ENCODE peak calls at places on chromosomes 11 and 22, in eight cellular contexts. X is esophagus squamous epithelium; S is neuronal stem cell; F is CD4-positive, CD25-positive, alpha-beta regulatory T cell; Z is A549; N is H9; A is thoracic aorta; I is heart right ventricle. C is an unnamed sample.

GRCh38 chr11:119663279-119663678 is 65.7 kb downstream of the NECTIN1 start:
- DNase-seq in F (no peak), A (no peak), N (no peak), S (no peak), Z (no peak), X (no peak), I (no peak), C (no peak)

GRCh38 chr11:86473991-86474833 is 99.5 kb downstream of the CCDC81 start:
- DNase-seq in Z (peak; percentile 14), A (no peak), I (peak; percentile 70), N (no peak), S (no peak), X (no peak), F (no peak), C (peak; percentile 38)

GRCh38 chr11:93653566-93653965 is 7.9 kb upstream of the CEP295 start:
- DNase-seq in Z (no peak), A (no peak), X (no peak), F (no peak), S (no peak), I (no peak), N (no peak), C (no peak)

GRCh38 chr22:49535527-49536125 is 292.0 kb downstream of the BRD1 start:
- DNase-seq in N (no peak), I (no peak), X (no peak), S (no peak), Z (no peak), F (no peak), A (no peak), C (no peak)

GRCh38 chr11:34960277-34960676 is 43.9 kb downstream of the PDHX start:
- DNase-seq in A (no peak), Z (no peak), N (no peak), X (no peak), F (no peak), S (no peak), I (peak; percentile 12), C (no peak)

GRCh38 chr11:87809256-87809655 is 366.0 kb downstream of the RAB38 start:
- DNase-seq in F (no peak), I (no peak), Z (no peak), X (no peak), S (no peak), A (no peak), N (no peak), C (no peak)

GRCh38 chr11:76706667-76707066 is 36.1 kb upstream of the LRRC32 start:
- DNase-seq in X (no peak), S (no peak), F (no peak), I (no peak), N (no peak), A (no peak), Z (no peak), C (no peak)

GRCh38 chr11:34773826-34774225 is 142.4 kb downstream of the APIP start:
- DNase-seq in S (no peak), F (no peak), N (no peak), I (no peak), A (no peak), Z (no peak), X (no peak), C (no peak)

GRCh38 chr22:39349967-39350802 is at the start of gene SYNGR1:
- DNase-seq in F (no peak), A (no peak), X (no peak), S (peak; percentile 49), N (no peak), I (peak; percentile 22), Z (no peak), C (no peak)

GRCh38 chr22:39350803-39351688 is 1.3 kb downstream of the SYNGR1 start:
- DNase-seq in I (no peak), A (no peak), X (no peak), F (no peak), Z (no peak), S (no peak), N (peak; percentile 38), C (no peak)

GRCh38 chr22:39353346-39353745 is 3.6 kb downstream of the SYNGR1 start:
- DNase-seq in Z (no peak), I (no peak), A (no peak), F (no peak), S (no peak), X (no peak), N (no peak), C (peak; percentile 45)

GRCh38 chr22:39352301-39352867 is 2.6 kb downstream of the SYNGR1 start:
- DNase-seq in A (no peak), Z (no peak), X (no peak), I (no peak), S (no peak), F (no peak), N (no peak), C (no peak)

DNA sequence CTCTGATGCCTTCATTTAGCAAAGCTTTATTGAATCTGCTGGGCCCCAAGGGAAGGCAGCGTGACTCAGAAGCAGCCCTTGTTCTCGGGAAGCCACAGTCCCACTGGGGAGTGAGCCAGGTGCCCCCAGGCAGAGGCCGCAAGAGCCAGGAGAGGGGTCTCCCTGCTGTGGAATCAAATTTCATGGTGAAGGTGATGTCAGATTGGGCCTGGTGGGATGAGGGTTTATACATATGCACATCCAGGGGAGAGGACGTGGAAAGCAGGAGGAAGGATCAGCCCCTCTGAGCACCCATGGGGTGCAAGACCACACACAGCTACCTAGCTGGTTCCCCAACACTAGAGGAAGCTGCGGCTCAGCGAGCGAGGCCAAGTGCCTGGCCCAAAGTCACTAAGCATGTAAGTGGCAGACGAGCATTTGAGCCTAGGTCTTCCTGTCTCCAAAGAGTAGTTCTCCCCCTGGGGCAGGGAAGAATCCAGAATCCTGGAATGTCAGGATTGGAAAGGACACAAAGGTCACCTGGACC is 2.0 kb downstream of the SYNGR1 start:
- DNase-seq in Z (no peak), X (no peak), N (peak; percentile 43), A (no peak), I (no peak), S (no peak), F (no peak), C (peak; percentile 62)
- H3K4me1 ChIP-seq in Z (peaks cover 4% of the 10 kb centered on the region), X (peaks cover 80% of the 10 kb centered on the region), N (peaks cover 5% of the 10 kb centered on the region), A (peaks cover 20% of the 10 kb centered on the region), I (peaks cover 21% of the 10 kb centered on the region), S (peaks cover 15% of the 10 kb centered on the region), F (peaks cover 8% of the 10 kb centered on the region), C (peaks cover 51% of the 10 kb centered on the region)

DNA sequence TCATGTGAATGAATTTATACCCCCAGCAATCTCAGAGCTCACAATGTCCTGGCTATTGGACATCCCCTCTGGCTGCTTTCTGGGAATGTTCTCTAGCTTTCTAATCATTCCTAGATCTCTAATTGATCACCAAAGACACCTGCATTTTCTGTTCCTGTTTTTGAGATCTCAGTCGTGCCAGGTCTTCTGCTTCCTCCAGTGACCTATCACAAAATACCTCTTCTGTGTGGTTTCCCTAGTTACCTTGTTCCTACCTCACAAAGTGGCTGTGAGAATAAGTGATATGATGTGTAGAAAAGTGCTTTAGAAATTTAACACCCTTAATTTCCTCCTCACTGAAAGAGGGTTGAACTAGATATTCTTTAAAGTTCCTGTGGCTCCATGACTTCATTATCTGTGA is 92.2 kb downstream of the LUZP2 start:
- DNase-seq in N (no peak), Z (no peak), S (no peak), X (no peak), F (no peak), A (no peak), I (no peak), C (no peak)
- H3K9me3 ChIP-seq in N (no peaks in the 10 kb centered on the region), Z (no peaks in the 10 kb centered on the region), S (no peaks in the 10 kb centered on the region), X (no peaks in the 10 kb centered on the region), F (peaks cover 5% of the 10 kb centered on the region), A (no peaks in the 10 kb centered on the region), I (no peaks in the 10 kb centered on the region), C (no peaks in the 10 kb centered on the region)

GRCh38 chr11:68259122-68259959 is 12.4 kb downstream of the C11orf24 start:
- DNase-seq in S (no peak), F (no peak), N (peak; percentile 27), I (no peak), Z (no peak), X (no peak), A (no peak), C (no peak)

GRCh38 chr11:68255526-68255925 is 16.2 kb downstream of the C11orf24 start:
- DNase-seq in F (no peak), A (no peak), N (no peak), X (no peak), I (no peak), Z (no peak), S (no peak), C (no peak)

GRCh38 chr11:68258363-68258765 is 13.4 kb downstream of the C11orf24 start:
- DNase-seq in F (no peak), A (no peak), X (no peak), I (no peak), N (peak; percentile 25), S (no peak), Z (no peak), C (peak; percentile 52)

GRCh38 chr11:68256331-68256741 is 15.4 kb downstream of the C11orf24 start:
- DNase-seq in A (no peak), S (no peak), Z (no peak), F (no peak), X (no peak), I (no peak), N (no peak), C (peak; percentile 53)

DNA sequence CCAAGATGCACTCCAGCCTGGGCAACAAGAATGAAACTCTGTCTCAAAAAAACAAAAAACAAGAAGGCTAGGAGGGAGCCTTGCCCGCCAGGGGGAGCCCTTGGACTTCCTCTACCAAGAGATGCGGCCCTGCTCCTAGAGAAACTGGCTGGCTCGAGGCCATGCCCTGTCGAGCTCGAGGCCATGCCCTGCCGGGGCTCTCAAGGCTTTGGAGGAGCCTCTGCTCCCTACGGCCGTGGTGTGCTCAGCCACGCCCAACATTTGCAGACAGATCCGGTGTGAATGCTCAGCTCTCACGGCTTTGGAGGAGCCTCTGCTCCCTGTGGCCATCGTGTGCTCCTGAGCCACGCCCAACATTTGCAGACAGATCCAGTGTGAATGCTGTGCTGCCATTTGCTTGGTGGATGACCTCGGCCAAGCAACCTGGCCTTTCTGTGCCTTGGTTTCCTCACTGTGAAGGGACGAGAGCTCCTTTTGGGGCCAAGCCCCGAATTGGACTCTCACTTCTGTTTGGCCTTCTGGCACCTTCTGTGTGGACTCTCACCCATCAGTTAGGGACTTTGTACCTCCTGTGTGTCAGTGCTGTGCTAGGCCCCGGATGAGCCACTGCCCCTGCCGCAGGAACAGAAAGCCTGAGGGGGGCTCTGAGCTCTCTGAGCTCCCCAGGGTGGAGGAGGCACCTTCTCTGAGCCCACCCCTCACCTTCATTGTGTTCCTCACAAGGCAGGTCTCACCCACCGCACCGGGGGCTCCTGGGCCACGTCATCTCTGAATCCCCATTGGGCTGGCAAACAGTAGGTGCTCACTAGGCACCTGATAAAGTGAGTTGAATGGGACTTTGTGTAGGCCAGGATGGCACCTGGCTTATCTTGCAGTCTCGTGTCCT is 14.1 kb downstream of the C11orf24 start:
- DNase-seq in A (peak; percentile 88), F (peak; percentile 87), N (peak; percentile 97), X (peak; percentile 46), Z (peak; percentile 84), I (peak; percentile 94), S (peak; percentile 84), C (peak; percentile 99)
- H3K27ac ChIP-seq in A (peak overlapping the region; percentile 3), F (no peak overlapping the region), N (no peak overlapping the region), X (peak overlapping the region; percentile 29), Z (peak overlapping the region; percentile 54), I (no peak overlapping the region), S (no peak overlapping the region), C (no peak overlapping the region)

GRCh38 chr11:102110761-102111010 is 439 bp downstream of the YAP1 start:
- DNase-seq in F (no peak), S (peak; percentile 57), N (no peak), X (no peak), I (no peak), A (no peak), Z (no peak), C (no peak)

GRCh38 chr11:102111787-102112653 is 1.8 kb downstream of the YAP1 start:
- DNase-seq in Z (peak; percentile 63), X (no peak), I (no peak), N (no peak), A (peak; percentile 9), F (no peak), S (no peak), C (peak; percentile 46)

GRCh38 chr11:102114032-102114431 is 3.8 kb downstream of the YAP1 start:
- DNase-seq in Z (no peak), N (no peak), X (no peak), S (no peak), F (no peak), A (no peak), I (no peak), C (no peak)

GRCh38 chr11:102111011-102111786 is 952 bp downstream of the YAP1 start:
- DNase-seq in X (no peak), A (peak; percentile 30), F (no peak), I (peak; percentile 76), Z (peak; percentile 69), S (peak; percentile 85), N (peak; percentile 91), C (peak; percentile 53)

GRCh38 chr11:102112654-102112926 is 2.3 kb downstream of the YAP1 start:
- DNase-seq in X (no peak), Z (no peak), I (no peak), F (no peak), A (no peak), S (no peak), N (no peak), C (no peak)
- H3K4me1 ChIP-seq in X (peaks cover 59% of the 10 kb centered on the region), Z (peaks cover 53% of the 10 kb centered on the region), I (peaks cover 53% of the 10 kb centered on the region), F (peaks cover 14% of the 10 kb centered on the region), A (peaks cover 52% of the 10 kb centered on the region), S (peaks cover 25% of the 10 kb centered on the region), N (peaks cover 7% of the 10 kb centered on the region), C (peaks cover 29% of the 10 kb centered on the region)

C was measured in SJSA1.